ENCODE peak calls at places on chromosomes 3 and 15, in nine cellular contexts. N, V, C, J, I, D, M, K and F are unnamed samples.

GRCh38 chr3:193559100-193559499 is 4.4 kb upstream of the ATP13A4 start:
- DNase-seq in N (no peak), C (no peak), D (no peak), M (no peak), K (no peak), J (no peak), I (no peak), V (no peak), F (no peak)

GRCh38 chr15:59327942-59328341 is 44.7 kb downstream of the MYO1E start:
- DNase-seq in M (no peak), I (no peak), D (no peak), J (no peak), K (no peak), N (no peak), C (no peak), V (no peak), F (no peak)

GRCh38 chr15:29860872-29861271 is 38.6 kb upstream of the TJP1 start:
- DNase-seq in N (no peak), J (no peak), C (no peak), V (no peak), D (no peak), K (peak; percentile 37), I (no peak), M (no peak), F (no peak)

GRCh38 chr3:10226293-10226692 is 22.0 kb upstream of the TATDN2 start:
- DNase-seq in C (no peak), N (no peak), M (no peak), K (no peak), V (no peak), J (no peak), D (no peak), I (no peak), F (no peak)

GRCh38 chr3:48478631-48479555 is 25.1 kb downstream of the SHISA5 start:
- DNase-seq in D (no peak), K (no peak), I (peak; percentile 57), J (no peak), M (no peak), N (no peak), C (no peak), V (no peak), F (no peak)

GRCh38 chr3:45618081-45618509 is 23.5 kb downstream of the LIMD1 start:
- DNase-seq in J (no peak), I (no peak), D (no peak), N (peak; percentile 33), M (no peak), K (peak; percentile 41), C (no peak), V (no peak), F (no peak)

GRCh38 chr15:25893621-25894020 is 30.5 kb upstream of the ATP10A start:
- DNase-seq in K (no peak), D (no peak), C (no peak), N (no peak), M (no peak), I (no peak), V (no peak), J (no peak), F (no peak)

GRCh38 chr3:45442679-45443214 is 54.4 kb downstream of the LARS2 start:
- DNase-seq in N (no peak), K (no peak), V (no peak), C (no peak), J (no peak), M (no peak), I (no peak), D (no peak), F (no peak)

DNA sequence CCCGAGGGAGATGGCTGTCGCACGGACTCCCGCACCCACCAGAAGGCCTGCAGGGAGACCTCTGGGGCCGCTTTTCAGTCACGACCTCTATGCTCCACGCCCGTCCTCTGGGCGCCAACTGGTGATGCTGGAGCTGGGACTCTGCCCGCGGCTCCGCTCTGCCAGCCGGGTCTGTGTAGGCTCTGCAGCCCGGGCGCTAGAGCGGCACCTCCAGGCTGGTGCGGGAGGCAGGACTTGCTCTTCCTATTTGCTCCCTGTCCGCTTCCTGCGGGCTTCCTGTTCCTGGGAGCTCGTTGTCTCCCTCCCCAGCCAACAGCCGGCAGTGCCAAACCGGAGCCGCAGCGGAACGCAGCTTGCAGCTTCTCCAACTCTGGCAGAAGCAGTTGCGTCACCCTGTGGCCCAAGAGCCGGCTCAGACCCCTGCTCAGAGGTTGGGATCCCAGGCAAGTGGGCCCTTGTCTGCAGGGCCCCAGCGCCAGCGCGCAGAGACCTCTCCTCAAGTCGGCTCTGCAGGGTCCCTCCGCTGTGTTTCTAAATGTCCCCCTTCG is 285.9 kb downstream of the XXYLT1 start:
- DNase-seq in J (peak; percentile 92), M (peak; percentile 79), I (no peak), N (peak; percentile 77), K (peak; percentile 47), C (peak; percentile 75), V (peak; percentile 63), D (no peak), F (peak; percentile 30)
- TF ChIP-seq CTCF in J (no peak), M (peak; percentile 60), I (no peak), N (peak; percentile 47), K (peak; percentile 41), C (peak; percentile 27), V (peak; percentile 14), D (peak; percentile 45), F (peak; percentile 29)

GRCh38 chr15:76198456-76199105 is 112.7 kb downstream of the ETFA start:
- DNase-seq in C (no peak), K (no peak), N (no peak), M (no peak), D (no peak), J (no peak), V (no peak), I (no peak), F (no peak)

GRCh38 chr15:76195506-76196285 is 115.6 kb downstream of the ETFA start:
- DNase-seq in K (no peak), D (no peak), V (no peak), J (no peak), M (no peak), I (no peak), C (no peak), N (no peak), F (no peak)

GRCh38 chr15:76196286-76196948 is 114.9 kb downstream of the ETFA start:
- DNase-seq in N (peak; percentile 86), M (peak; percentile 46), K (peak; percentile 89), I (peak; percentile 44), D (peak; percentile 67), V (peak; percentile 46), C (peak; percentile 75), J (no peak), F (peak; percentile 87)

GRCh38 chr15:76197703-76198455 is 113.4 kb downstream of the ETFA start:
- DNase-seq in K (no peak), D (peak; percentile 60), C (no peak), J (peak; percentile 82), N (no peak), I (no peak), V (no peak), M (no peak), F (no peak)

DNA sequence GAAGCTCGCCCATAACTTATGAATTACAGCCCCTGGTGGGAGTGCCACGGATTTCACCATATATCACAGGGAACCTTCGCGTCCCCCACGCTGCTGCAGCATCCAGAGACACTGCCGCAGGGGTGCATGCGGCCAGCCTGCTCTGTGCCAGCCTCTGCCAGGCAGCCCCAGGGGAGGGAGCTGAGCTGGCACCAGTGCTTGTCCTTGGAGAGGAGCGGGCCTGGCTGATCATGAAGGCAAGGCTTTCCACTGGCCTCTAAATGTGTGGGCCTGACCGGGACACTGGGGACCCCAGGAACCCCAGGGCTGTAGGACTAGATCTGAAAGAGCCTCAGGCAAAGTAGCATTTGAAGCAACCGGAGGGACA is 114.3 kb downstream of the ETFA start:
- DNase-seq in K (no peak), V (peak; percentile 30), N (no peak), J (peak; percentile 63), I (no peak), M (peak; percentile 40), C (no peak), D (no peak), F (no peak)
- TF ChIP-seq CTCF in K (no peak), V (no peak), N (no peak), J (no peak), I (no peak), M (no peak), C (no peak), D (no peak), F (no peak)

DNA sequence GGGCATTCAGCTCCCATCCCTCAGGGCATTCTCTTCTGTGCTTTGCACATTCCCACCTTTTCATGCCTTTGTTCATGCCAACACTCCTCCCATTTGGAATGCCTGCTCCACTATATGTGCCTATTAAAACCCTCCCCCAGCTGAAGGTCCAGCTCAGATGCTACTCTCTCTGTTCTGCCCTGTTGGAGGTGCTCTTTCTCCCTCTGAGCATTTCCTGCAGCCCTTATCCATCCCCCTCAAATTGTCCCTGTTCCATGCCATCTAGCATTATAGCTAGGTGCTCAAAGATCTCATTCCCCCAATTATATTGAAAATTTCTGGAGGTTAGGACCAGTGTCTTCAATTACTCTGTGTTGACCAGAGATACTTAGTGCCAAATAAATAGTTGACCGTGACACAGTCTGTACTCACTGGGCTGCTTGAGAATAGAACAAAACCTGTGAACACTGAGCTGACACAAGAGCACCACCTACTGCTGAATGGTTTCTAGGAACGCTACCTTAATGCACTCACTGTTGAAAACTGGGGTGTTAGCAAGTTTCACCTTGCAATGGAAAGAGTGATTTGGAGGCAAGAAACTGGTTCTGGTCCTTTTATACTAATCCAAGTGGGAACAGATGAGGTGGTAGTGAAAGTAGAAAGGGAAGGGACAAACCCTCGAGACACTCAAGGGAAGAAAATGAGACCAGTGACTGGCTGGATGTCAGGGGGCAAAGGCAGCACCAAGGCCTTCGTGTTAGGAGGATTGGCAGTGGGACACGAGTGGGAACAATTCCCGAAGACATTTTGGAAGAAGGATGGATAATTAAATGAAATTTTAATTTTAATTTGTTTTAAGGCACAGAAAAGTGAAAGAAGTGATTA is 289.8 kb upstream of the ROPN1 start:
- DNase-seq in N (peak; percentile 70), V (no peak), C (peak; percentile 66), I (no peak), J (no peak), D (no peak), K (peak; percentile 55), M (no peak), F (peak; percentile 48)
- TF ChIP-seq CTCF in N (peak; percentile 77), V (peak; percentile 34), C (peak; percentile 19), I (peak; percentile 55), J (no peak), D (peak; percentile 66), K (peak; percentile 67), M (peak; percentile 76), F (peak; percentile 80)

GRCh38 chr15:62240697-62241096 is 75.6 kb upstream of the C2CD4B start:
- DNase-seq in M (no peak), I (no peak), D (no peak), J (peak; percentile 50), C (no peak), K (no peak), N (no peak), V (no peak), F (no peak)

GRCh38 chr15:62248277-62248974 is 83.3 kb upstream of the C2CD4B start:
- DNase-seq in C (no peak), N (no peak), D (peak; percentile 89), J (peak; percentile 72), K (peak; percentile 3), M (no peak), I (no peak), V (no peak), F (no peak)

GRCh38 chr15:62241135-62241770 is 76.2 kb upstream of the C2CD4B start:
- DNase-seq in I (no peak), M (no peak), C (peak; percentile 44), K (no peak), J (no peak), N (no peak), D (no peak), V (peak; percentile 49), F (no peak)

GRCh38 chr15:62242999-62243398 is 77.9 kb upstream of the C2CD4B start:
- DNase-seq in D (no peak), M (no peak), C (no peak), N (no peak), V (no peak), J (no peak), I (no peak), K (no peak), F (no peak)

GRCh38 chr15:62244762-62245161 is 79.7 kb upstream of the C2CD4B start:
- DNase-seq in D (no peak), V (no peak), C (no peak), J (no peak), I (no peak), M (no peak), N (no peak), K (no peak), F (no peak)
- TF ChIP-seq CTCF in D (no peak), V (no peak), C (no peak), J (no peak), I (no peak), M (no peak), N (no peak), K (no peak), F (no peak)